ENCODE peak calls at places on chromosomes 2 and 18, in seven cellular contexts. O is H1, U is mesendoderm, C is neuronal stem cell, F is H9, L is trophoblast cell, I is mesenchymal stem cell. H is an unnamed sample.

GRCh38 chr2:44715671-44716077 is 225.8 kb upstream of the SIX3 start:
- DNase-seq in O (no peak), U (peak; percentile 90), C (peak; percentile 23), F (peak; percentile 50), L (peak; percentile 38), I (peak; percentile 43), H (peak; percentile 27)

GRCh38 chr18:77206676-77207370 is 42.8 kb upstream of the GALR1 start:
- DNase-seq in O (no peak), U (no peak), C (no peak), F (no peak), L (no peak), I (peak; percentile 31), H (peak; percentile 70)

GRCh38 chr18:30487962-30488361 is 554.6 kb downstream of the DSC3 start:
- DNase-seq in O (no peak), U (peak; percentile 40), C (no peak), F (no peak), L (no peak), I (no peak), H (no peak)

GRCh38 chr2:60479226-60480088 is 74.0 kb downstream of the BCL11A start:
- DNase-seq in O (no peak), U (no peak), C (no peak), F (no peak), L (peak; percentile 38), I (no peak), H (no peak)

GRCh38 chr2:233076749-233077148 is 16.6 kb downstream of the INPP5D start:
- DNase-seq in O (no peak), U (no peak), C (no peak), F (no peak), L (no peak), I (no peak), H (no peak)

GRCh38 chr18:56168049-56168781 is 470.2 kb downstream of the TXNL1 start:
- DNase-seq in O (no peak), U (peak; percentile 90), C (no peak), F (no peak), L (no peak), I (peak; percentile 63), H (peak; percentile 91)

GRCh38 chr2:235416816-235417499 is 76.9 kb upstream of the AGAP1 start:
- DNase-seq in O (no peak), U (peak; percentile 37), C (no peak), F (no peak), L (no peak), I (peak; percentile 83), H (peak; percentile 12)

GRCh38 chr18:38909972-38910371 is 1344.4 kb upstream of the CELF4 start:
- DNase-seq in O (no peak), U (no peak), C (no peak), F (no peak), L (no peak), I (no peak), H (no peak)

GRCh38 chr2:75200140-75200985 is 1.0 kb upstream of the TACR1 start:
- DNase-seq in O (peak; percentile 72), U (peak; percentile 59), C (peak; percentile 27), F (peak; percentile 53), L (no peak), I (peak; percentile 50), H (peak; percentile 39)

GRCh38 chr2:186256540-186256939 is 229.5 kb upstream of the ZC3H15 start:
- DNase-seq in O (no peak), U (peak; percentile 61), C (peak; percentile 17), F (no peak), L (no peak), I (peak; percentile 57), H (peak; percentile 44)

GRCh38 chr2:121838561-121838960 is 83.1 kb downstream of the TSN start:
- DNase-seq in O (no peak), U (no peak), C (no peak), F (no peak), L (no peak), I (no peak), H (no peak)

GRCh38 chr2:231191896-231192872 is 6.2 kb upstream of the ARMC9 start:
- DNase-seq in O (peak; percentile 79), U (peak; percentile 91), C (no peak), F (peak; percentile 88), L (no peak), I (peak; percentile 91), H (peak; percentile 83)

GRCh38 chr2:149393647-149394046 is 63.3 kb downstream of the LYPD6 start:
- DNase-seq in O (no peak), U (no peak), C (no peak), F (no peak), L (no peak), I (no peak), H (no peak)

GRCh38 chr18:79600141-79600540 is 79.5 kb upstream of the CTDP1 start:
- DNase-seq in O (no peak), U (no peak), C (no peak), F (no peak), L (no peak), I (no peak), H (no peak)

GRCh38 chr2:148719195-148719749 is 74.7 kb downstream of the EPC2 start:
- DNase-seq in O (no peak), U (no peak), C (no peak), F (no peak), L (no peak), I (no peak), H (no peak)

GRCh38 chr18:23816740-23817139 is 127.5 kb downstream of the LAMA3 start:
- DNase-seq in O (no peak), U (no peak), C (no peak), F (no peak), L (no peak), I (no peak), H (no peak)

GRCh38 chr2:151029406-151030157 is 232.1 kb downstream of the RBM43 start:
- DNase-seq in O (no peak), U (no peak), C (no peak), F (no peak), L (no peak), I (peak; percentile 42), H (peak; percentile 91)

GRCh38 chr18:65751145-65752085 is 603 bp downstream of the CDH7 start:
- DNase-seq in O (no peak), U (peak; percentile 65), C (peak; percentile 42), F (peak; percentile 72), L (no peak), I (peak; percentile 37), H (no peak)

GRCh38 chr2:45814528-45814927 is 163.1 kb downstream of the PRKCE start:
- DNase-seq in O (no peak), U (no peak), C (no peak), F (no peak), L (no peak), I (no peak), H (no peak)

GRCh38 chr2:158667567-158667966 is 127.5 kb upstream of the DAPL1 start:
- DNase-seq in O (no peak), U (no peak), C (no peak), F (no peak), L (no peak), I (peak; percentile 16), H (peak; percentile 89)

GRCh38 chr2:75146903-75147332 is 52.4 kb downstream of the TACR1 start:
- DNase-seq in O (no peak), U (no peak), C (no peak), F (no peak), L (no peak), I (peak; percentile 41), H (peak; percentile 12)

GRCh38 chr2:178163395-178163794 is 30.9 kb upstream of the OSBPL6 start:
- DNase-seq in O (no peak), U (no peak), C (no peak), F (no peak), L (no peak), I (peak; percentile 46), H (peak; percentile 9)

GRCh38 chr2:21256006-21256405 is 132.2 kb downstream of the TDRD15 start:
- DNase-seq in O (no peak), U (peak; percentile 43), C (no peak), F (no peak), L (peak; percentile 9), I (no peak), H (no peak)

GRCh38 chr2:101909760-101910159 is 82.0 kb upstream of the IL1R2 start:
- DNase-seq in O (no peak), U (no peak), C (no peak), F (no peak), L (no peak), I (no peak), H (no peak)
- H2BK5ac ChIP-seq in O (no peak overlapping the region), U (no peak overlapping the region), C (no peak overlapping the region), F (no peak overlapping the region), L (no peak overlapping the region), I (no peak overlapping the region), H (no peak overlapping the region)

DNA sequence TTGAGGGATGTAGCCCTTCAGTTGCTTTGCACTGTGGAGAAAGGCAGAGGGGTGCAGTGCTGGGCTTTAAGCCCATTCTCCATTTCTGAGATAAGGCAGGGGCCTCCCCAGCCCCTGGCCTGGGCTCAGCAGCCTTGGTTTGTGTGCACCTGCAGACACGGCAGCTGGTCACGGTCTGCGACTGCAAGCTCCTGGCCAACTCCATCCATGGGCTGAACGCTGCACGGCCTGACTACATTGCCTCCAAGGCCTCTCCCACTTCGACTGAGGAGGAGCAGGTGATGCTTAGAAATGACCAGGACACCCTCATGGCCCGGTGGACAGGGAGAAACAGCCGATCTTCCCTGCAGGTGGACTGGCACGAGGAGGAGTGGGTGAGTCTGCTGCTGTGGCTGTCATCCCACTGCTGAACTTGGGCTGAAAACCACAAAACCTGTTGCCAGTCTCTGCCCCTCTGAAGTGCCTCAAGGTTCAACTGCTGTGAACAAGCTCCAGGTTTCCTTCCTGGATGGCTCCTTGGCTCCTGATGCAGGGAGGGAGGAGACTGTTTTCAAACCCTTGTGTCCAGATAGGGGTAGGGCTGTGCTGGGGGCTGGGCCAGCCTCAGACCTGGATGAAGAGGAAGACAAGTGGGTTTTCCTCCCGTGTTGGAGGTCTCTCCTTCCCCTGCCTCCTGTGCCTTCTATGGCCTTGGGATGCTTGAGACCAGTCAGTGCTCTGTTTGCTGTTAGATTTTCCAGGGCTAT is 54.0 kb downstream of the COA5 start:
- DNase-seq in O (no peak), U (no peak), C (no peak), F (no peak), L (no peak), I (no peak), H (no peak)
- H2BK5ac ChIP-seq in O (no peak overlapping the region), U (no peak overlapping the region), C (no peak overlapping the region), F (no peak overlapping the region), L (no peak overlapping the region), I (no peak overlapping the region), H (no peak overlapping the region)

DNA sequence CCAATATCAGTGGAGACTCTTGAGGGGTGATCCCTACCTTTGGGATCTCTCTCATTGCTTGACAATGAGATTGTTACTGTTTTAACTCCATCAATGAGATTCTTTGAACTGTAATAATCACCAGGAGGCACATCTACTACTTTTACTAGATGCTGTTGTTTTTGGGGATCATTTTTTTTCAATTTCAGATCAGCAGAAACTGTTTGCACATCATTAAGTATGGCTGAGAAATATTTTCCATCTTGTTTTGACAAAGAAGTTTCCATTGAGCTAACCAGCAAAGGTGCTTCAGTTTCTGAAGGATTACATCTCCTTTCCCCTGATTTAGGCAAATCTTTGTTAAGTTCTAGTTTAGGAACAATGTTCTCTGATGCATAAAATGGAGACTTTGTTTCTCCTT is 54.8 kb upstream of the SLC4A10 start:
- DNase-seq in O (no peak), U (no peak), C (no peak), F (no peak), L (no peak), I (no peak), H (no peak)
- H2BK5ac ChIP-seq in O (no peak overlapping the region), U (no peak overlapping the region), C (no peak overlapping the region), F (no peak overlapping the region), L (no peak overlapping the region), I (no peak overlapping the region), H (no peak overlapping the region)

DNA sequence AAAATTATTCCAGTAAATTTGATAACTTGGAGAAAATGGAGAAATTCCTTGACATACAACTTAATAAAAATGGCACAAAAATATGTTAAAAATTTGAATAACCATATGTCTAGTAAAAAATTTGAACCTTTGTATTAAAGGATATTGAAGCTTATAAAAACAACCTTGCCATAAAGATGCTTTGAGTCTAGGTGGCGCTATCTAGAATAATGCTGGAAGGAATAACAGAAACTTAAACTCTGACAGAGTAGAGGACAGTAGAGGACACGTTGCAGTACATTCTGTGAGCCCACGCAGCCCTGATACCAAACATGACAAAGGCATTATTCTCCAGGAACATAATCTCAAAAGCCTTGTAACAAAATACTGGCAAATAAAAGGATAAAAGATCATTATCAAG is 44.7 kb upstream of the ALKAL2 start:
- DNase-seq in O (no peak), U (no peak), C (no peak), F (no peak), L (no peak), I (no peak), H (no peak)
- H2BK5ac ChIP-seq in O (no peak overlapping the region), U (no peak overlapping the region), C (no peak overlapping the region), F (no peak overlapping the region), L (no peak overlapping the region), I (no peak overlapping the region), H (no peak overlapping the region)